ENCODE peak calls at places on chromosomes 13 and 19, in seven cellular contexts. O is CD4-positive, alpha-beta memory T cell; R is BJ; S is fibroblast of villous mesenchyme; Z is fibroblast of mammary gland; W is cardiac muscle cell; A is psoas muscle. X is an unnamed sample.

GRCh38 chr13:51721485-51721884 is 82.5 kb downstream of the DHRS12 start:
- DNase-seq in S (no peak), O (no peak), W (no peak), A (no peak), R (no peak), Z (no peak), X (no peak)

GRCh38 chr13:39787086-39787487 is 131.6 kb downstream of the COG6 start:
- DNase-seq in R (no peak), W (peak; percentile 63), O (no peak), A (no peak), S (peak; percentile 36), Z (peak; percentile 61), X (peak; percentile 36)

GRCh38 chr13:79861731-79862130 is 380.8 kb downstream of the NDFIP2 start:
- DNase-seq in A (no peak), Z (no peak), R (no peak), S (no peak), O (no peak), W (no peak), X (no peak)

GRCh38 chr19:5083547-5083965 is 114.6 kb downstream of the KDM4B start:
- DNase-seq in Z (peak; percentile 49), W (peak; percentile 81), S (peak; percentile 79), R (no peak), A (peak; percentile 50), O (no peak), X (no peak)

GRCh38 chr19:36079389-36079788 is 24.7 kb downstream of the WDR62 start:
- DNase-seq in R (no peak), S (no peak), W (no peak), O (no peak), Z (no peak), A (no peak), X (no peak)

GRCh38 chr19:38004100-38004504 is 97.1 kb downstream of the SIPA1L3 start:
- DNase-seq in R (no peak), Z (peak; percentile 59), O (no peak), S (no peak), W (peak; percentile 37), A (no peak), X (no peak)

GRCh38 chr19:2858864-2859263 is 8.3 kb upstream of the ZNF556 start:
- DNase-seq in Z (no peak), A (no peak), O (no peak), S (no peak), W (no peak), R (no peak), X (no peak)

GRCh38 chr19:49333426-49334288 is 1.5 kb upstream of the CD37 start:
- DNase-seq in W (peak; percentile 31), S (peak; percentile 8), Z (peak; percentile 40), R (no peak), O (peak; percentile 85), A (no peak), X (no peak)

GRCh38 chr19:47518139-47518538 is 3.3 kb upstream of the NAPA start:
- DNase-seq in S (no peak), W (no peak), R (no peak), O (no peak), Z (no peak), A (peak; percentile 26), X (no peak)

GRCh38 chr13:77752512-77753069 is 55.1 kb downstream of the SLAIN1 start:
- DNase-seq in Z (no peak), O (no peak), S (no peak), R (no peak), W (no peak), A (no peak), X (no peak)

GRCh38 chr19:34793562-34793961 is 20.5 kb upstream of the ZNF599 start:
- DNase-seq in A (no peak), O (no peak), W (peak; percentile 2), Z (no peak), R (no peak), S (peak; percentile 4), X (no peak)

GRCh38 chr13:40665061-40665753 is 1.2 kb downstream of the FOXO1 start:
- DNase-seq in Z (no peak), W (no peak), S (peak; percentile 19), O (peak; percentile 59), R (no peak), A (peak; percentile 68), X (no peak)

GRCh38 chr13:110914293-110915056 is 394 bp downstream of the ANKRD10 start:
- DNase-seq in W (peak; percentile 86), R (no peak), S (peak; percentile 83), A (peak; percentile 92), O (peak; percentile 69), Z (peak; percentile 69), X (peak; percentile 41)

GRCh38 chr13:70666883-70667282 is 558.6 kb upstream of the KLHL1 start:
- DNase-seq in W (no peak), R (no peak), A (no peak), S (no peak), O (no peak), Z (no peak), X (no peak)

GRCh38 chr19:932647-933552 is 7.1 kb downstream of the ARID3A start:
- DNase-seq in A (peak; percentile 86), S (peak; percentile 97), W (peak; percentile 97), O (peak; percentile 57), R (peak; percentile 77), Z (peak; percentile 93), X (peak; percentile 54)

GRCh38 chr19:23241433-23241832 is 8.8 kb downstream of the ZNF724 start:
- DNase-seq in W (no peak), O (no peak), A (no peak), R (no peak), Z (no peak), S (no peak), X (no peak)

GRCh38 chr19:21474671-21475181 is 30.7 kb upstream of the ZNF429 start:
- DNase-seq in W (peak; percentile 71), R (no peak), A (peak; percentile 85), S (peak; percentile 63), O (peak; percentile 71), Z (peak; percentile 33), X (no peak)

GRCh38 chr19:11578342-11579142 is 1.1 kb upstream of the ACP5 start:
- DNase-seq in R (no peak), O (peak; percentile 47), Z (no peak), S (peak; percentile 32), W (peak; percentile 33), A (no peak), X (no peak)

GRCh38 chr19:6744381-6745288 is 5.2 kb downstream of the TRIP10 start:
- DNase-seq in O (no peak), S (peak; percentile 92), Z (peak; percentile 85), R (peak; percentile 51), W (peak; percentile 95), A (peak; percentile 95), X (peak; percentile 69)

GRCh38 chr13:99657848-99658265 is 156.6 kb downstream of the TM9SF2 start:
- DNase-seq in A (peak; percentile 49), W (peak; percentile 54), O (peak; percentile 59), Z (peak; percentile 29), S (peak; percentile 17), R (no peak), X (no peak)

GRCh38 chr13:40706439-40706838 is 40.0 kb upstream of the FOXO1 start:
- DNase-seq in Z (no peak), O (no peak), S (no peak), W (no peak), R (no peak), A (no peak), X (no peak)

GRCh38 chr19:46606681-46607440 is 5.7 kb downstream of the CALM3 start:
- DNase-seq in W (no peak), R (no peak), Z (no peak), S (no peak), O (peak; percentile 20), A (peak; percentile 30), X (no peak)

GRCh38 chr13:22428188-22428828 is 752.5 kb upstream of the SGCG start:
- DNase-seq in R (peak; percentile 52), Z (no peak), S (peak; percentile 98), O (no peak), A (no peak), W (peak; percentile 86), X (no peak)

GRCh38 chr13:51928231-51928630 is 66.5 kb downstream of the CCDC70 start:
- DNase-seq in S (no peak), W (no peak), O (no peak), A (no peak), Z (no peak), R (no peak), X (no peak)

GRCh38 chr13:27988520-27988919 is at the start of gene URAD:
- DNase-seq in R (no peak), Z (no peak), S (no peak), W (no peak), O (no peak), A (no peak), X (no peak)
- H3K4me3 ChIP-seq in R (no peak within 1 kb of the TSS), Z (no peak within 1 kb of the TSS), S (no peak within 1 kb of the TSS), W (no peak within 1 kb of the TSS), O (no peak within 1 kb of the TSS), A (no peak within 1 kb of the TSS), X (no peak within 1 kb of the TSS)

GRCh38 chr13:97437729-97438128 is 3.8 kb downstream of the RAP2A start:
- DNase-seq in R (no peak), W (no peak), O (no peak), S (no peak), A (no peak), Z (no peak), X (no peak)
- H3K4me3 ChIP-seq in R (no peak overlapping the region), W (no peak overlapping the region), O (no peak overlapping the region), S (no peak overlapping the region), A (no peak overlapping the region), Z (no peak overlapping the region), X (no peak overlapping the region)

GRCh38 chr13:33789757-33790156 is 28.2 kb upstream of the RFC3 start:
- DNase-seq in W (no peak), O (no peak), Z (no peak), A (no peak), S (no peak), R (no peak), X (no peak)

GRCh38 chr13:33789067-33789606 is 28.8 kb upstream of the RFC3 start:
- DNase-seq in A (no peak), S (no peak), O (no peak), W (no peak), Z (no peak), R (no peak), X (no peak)

GRCh38 chr13:33784738-33785137 is 33.2 kb upstream of the RFC3 start:
- DNase-seq in O (no peak), R (no peak), S (no peak), A (no peak), Z (no peak), W (no peak), X (no peak)

GRCh38 chr13:33785384-33785783 is 32.6 kb upstream of the RFC3 start:
- DNase-seq in O (no peak), R (no peak), Z (no peak), S (no peak), W (no peak), A (no peak), X (no peak)

DNA sequence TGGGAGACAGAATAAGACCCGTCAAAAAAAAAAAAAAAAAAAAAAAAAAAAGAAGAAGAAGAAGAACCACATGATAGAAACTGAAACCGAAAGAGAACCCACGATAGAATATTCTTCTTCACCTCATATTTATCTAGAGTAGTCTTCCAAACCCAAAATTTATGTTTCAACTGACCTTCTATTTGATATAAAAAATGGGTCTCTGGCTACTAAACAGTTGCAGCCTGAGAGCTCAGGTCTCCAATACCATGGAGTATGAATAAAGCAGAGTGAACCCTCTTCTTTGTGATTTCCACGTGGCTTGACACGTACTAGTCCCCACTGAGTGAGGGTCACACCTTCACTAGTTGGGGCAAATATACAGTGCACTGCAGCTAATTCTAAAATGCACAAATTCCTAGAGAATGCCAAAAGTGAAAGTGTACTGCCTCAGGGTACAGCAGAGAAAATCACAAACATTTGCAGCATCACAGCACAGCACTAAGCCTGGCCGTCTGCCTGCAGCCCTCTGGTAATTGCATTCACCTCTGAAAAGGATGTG is 30.8 kb upstream of the RFC3 start:
- DNase-seq in W (no peak), R (peak; percentile 10), Z (peak; percentile 7), S (peak; percentile 19), A (no peak), O (peak; percentile 30), X (no peak)
- H3K4me3 ChIP-seq in W (no peak overlapping the region), R (peak overlapping the region; percentile 19), Z (peak overlapping the region; percentile 48), S (peak overlapping the region; percentile 63), A (peak overlapping the region; percentile 52), O (peak overlapping the region; percentile 67), X (peak overlapping the region; percentile 16)

GRCh38 chr19:30226464-30227070 is 145.6 kb upstream of the ZNF536 start:
- DNase-seq in W (no peak), O (no peak), A (no peak), S (no peak), R (no peak), Z (no peak), X (no peak)
- H3K4me3 ChIP-seq in W (peak overlapping the region; percentile 45), O (no peak overlapping the region), A (peak overlapping the region; percentile 67), S (no peak overlapping the region), R (peak overlapping the region; percentile 57), Z (no peak overlapping the region), X (peak overlapping the region; percentile 49)

X was measured in skeletal muscle cell.